ENCODE peak calls at places on chromosomes 1 and 21, in ten cellular contexts. D is body of pancreas, I is suprapubic skin, J is sigmoid colon, M is GM12891, U is H54, E is IMR-90, N is tibial nerve, C is uterus, F is lower leg skin. V is an unnamed sample.

GRCh38 chr1:206144605-206145004 is 27.4 kb upstream of the AVPR1B start:
- DNase-seq in C (no peak), J (no peak), I (no peak), E (no peak), D (no peak), N (no peak), M (no peak), U (no peak), F (no peak), V (no peak)

GRCh38 chr1:90012305-90012704 is 17.4 kb downstream of the ZNF326 start:
- DNase-seq in E (no peak), N (no peak), M (no peak), F (no peak), C (no peak), I (no peak), D (no peak), J (no peak), U (no peak), V (no peak)

GRCh38 chr1:1217621-1218523 is 3.9 kb upstream of the TNFRSF4 start:
- DNase-seq in N (no peak), U (peak), F (no peak), E (no peak), I (no peak), M (no peak), J (no peak), C (no peak), D (no peak), V (no peak)

GRCh38 chr21:26845066-26845749 is at the start of gene ADAMTS1:
- DNase-seq in I (peak), U (peak), N (peak), D (peak), F (peak), E (peak), M (no peak), C (peak), J (peak), V (no peak)

GRCh38 chr21:34279883-34280282 is 83.9 kb upstream of the KCNE2 start:
- DNase-seq in N (no peak), C (no peak), U (no peak), D (no peak), F (no peak), I (no peak), J (no peak), M (no peak), E (no peak), V (no peak)

GRCh38 chr1:219759095-219759494 is 146.2 kb upstream of the ZC3H11B start:
- DNase-seq in M (no peak), U (no peak), D (no peak), N (no peak), I (no peak), J (no peak), F (no peak), E (no peak), C (no peak), V (no peak)

GRCh38 chr1:201633811-201634210 is 94.9 kb downstream of the NAV1 start:
- DNase-seq in I (no peak), C (no peak), E (peak), U (no peak), N (no peak), J (no peak), M (no peak), D (no peak), F (no peak), V (no peak)

GRCh38 chr1:224042557-224043118 is 71.3 kb upstream of the FBXO28 start:
- DNase-seq in J (no peak), U (no peak), D (no peak), I (no peak), N (no peak), E (peak), C (no peak), M (no peak), F (no peak), V (no peak)

GRCh38 chr21:38979271-38980196 is 173.8 kb downstream of the ETS2 start:
- DNase-seq in N (no peak), F (no peak), D (no peak), U (no peak), J (no peak), E (peak), M (no peak), C (peak), I (no peak), V (no peak)

GRCh38 chr1:198623920-198624647 is 14.8 kb upstream of the PTPRC start:
- DNase-seq in U (no peak), I (no peak), F (no peak), D (no peak), C (no peak), J (no peak), M (no peak), E (peak), N (no peak), V (no peak)

GRCh38 chr1:1359316-1359667 is 937 bp upstream of the MXRA8 start:
- DNase-seq in J (no peak), E (peak), N (no peak), F (no peak), I (no peak), C (no peak), D (no peak), M (no peak), U (no peak), V (no peak)

GRCh38 chr1:211639500-211640361 is 35.7 kb downstream of the NEK2 start:
- DNase-seq in U (no peak), I (no peak), D (no peak), F (no peak), M (no peak), E (peak), C (no peak), J (peak), N (no peak), V (no peak)

GRCh38 chr1:89565521-89565920 is 40.9 kb downstream of the LRRC8B start:
- DNase-seq in N (no peak), C (no peak), I (no peak), J (no peak), U (no peak), M (no peak), D (no peak), F (no peak), E (no peak), V (no peak)

GRCh38 chr1:78491311-78492071 is 717 bp downstream of the PTGFR start:
- DNase-seq in F (peak), M (no peak), J (peak), N (peak), C (peak), D (peak), E (peak), U (peak), I (peak), V (no peak)

GRCh38 chr1:6580588-6581270 is 935 bp downstream of the ZBTB48 start:
- DNase-seq in U (no peak), C (no peak), D (peak), M (no peak), J (no peak), N (no peak), I (no peak), E (no peak), F (no peak), V (no peak)

GRCh38 chr21:36320421-36321324 is 676 bp downstream of the MORC3 start:
- DNase-seq in M (peak), I (peak), J (peak), F (peak), N (peak), E (peak), D (peak), U (peak), C (peak), V (peak)

GRCh38 chr1:36096500-36097412 is 8.1 kb downstream of the ADPRS start:
- DNase-seq in F (no peak), D (no peak), E (peak), M (no peak), U (no peak), I (no peak), J (no peak), N (no peak), C (no peak), V (no peak)

GRCh38 chr1:175479521-175480342 is 263.7 kb downstream of the TNR start:
- DNase-seq in C (no peak), E (no peak), U (no peak), D (no peak), M (no peak), F (no peak), I (no peak), N (no peak), J (no peak), V (no peak)

GRCh38 chr1:111275079-111275478 is 15.6 kb upstream of the CHIA start:
- DNase-seq in M (no peak), C (no peak), F (peak), N (peak), D (no peak), E (peak), I (peak), J (peak), U (peak), V (no peak)

GRCh38 chr1:77308889-77309621 is 27.2 kb downstream of the AK5 start:
- DNase-seq in F (no peak), J (no peak), M (no peak), N (no peak), I (no peak), E (no peak), C (no peak), D (no peak), U (no peak), V (no peak)

GRCh38 chr1:203342192-203342940 is 8.6 kb downstream of the FMOD start:
- DNase-seq in M (peak), F (peak), D (peak), C (peak), I (no peak), J (peak), E (peak), U (peak), N (no peak), V (peak)

GRCh38 chr1:194568610-194569009 is 1382.2 kb upstream of the B3GALT2 start:
- DNase-seq in C (no peak), M (no peak), J (no peak), I (no peak), E (peak), F (no peak), N (no peak), U (peak), D (no peak), V (no peak)

GRCh38 chr1:197838836-197839235 is 63.6 kb upstream of the DENND1B start:
- DNase-seq in N (no peak), D (no peak), J (no peak), M (peak), C (no peak), F (no peak), E (peak), I (no peak), U (peak), V (no peak)

GRCh38 chr21:35696644-35697043 is 363.7 kb downstream of the SETD4 start:
- DNase-seq in D (no peak), I (no peak), C (no peak), J (no peak), U (no peak), N (no peak), M (no peak), E (no peak), F (no peak), V (no peak)

GRCh38 chr1:207459008-207459407 is 4.9 kb downstream of the CR2 start:
- DNase-seq in F (no peak), E (no peak), M (no peak), I (no peak), U (no peak), J (no peak), C (no peak), N (no peak), D (no peak), V (no peak)

DNA sequence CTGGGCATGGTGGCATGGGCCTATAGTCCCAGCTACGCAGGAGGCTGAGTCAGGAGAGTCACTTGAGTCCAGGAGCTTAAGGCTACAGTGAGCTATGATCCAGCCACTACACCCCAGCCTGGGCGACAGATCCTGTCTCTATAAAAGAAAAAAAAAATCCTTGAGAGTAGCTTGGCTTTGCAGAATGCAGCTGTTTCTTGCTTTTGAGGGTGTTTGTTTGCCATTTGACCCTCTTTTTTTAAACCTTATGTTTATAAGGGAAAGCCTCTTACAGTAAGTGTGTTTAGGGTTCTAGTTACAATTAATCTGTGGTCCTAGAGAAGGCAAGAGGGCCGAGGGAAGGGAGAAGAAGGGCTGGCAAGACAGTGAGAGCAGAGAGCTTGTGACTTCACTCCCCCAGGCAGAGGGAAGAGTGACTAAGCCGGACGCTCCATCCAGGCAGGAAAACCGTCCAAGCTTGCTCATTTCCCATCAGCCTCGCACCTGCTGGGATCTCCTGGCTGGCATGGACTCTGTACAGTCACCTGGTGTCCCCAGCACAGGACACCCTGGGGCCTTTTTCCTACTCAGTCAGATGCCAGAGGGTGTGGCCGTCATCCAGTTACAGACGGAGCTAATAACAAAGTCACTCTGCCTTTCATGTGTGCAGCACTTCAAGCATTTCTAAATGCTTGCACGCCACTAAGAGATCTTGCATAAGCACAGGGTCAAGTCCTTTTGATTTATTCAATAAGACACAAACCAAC is 55.5 kb upstream of the PSEN2 start:
- DNase-seq in E (peak), M (no peak), N (no peak), I (peak), F (peak), C (peak), U (peak), J (peak), D (peak), V (no peak)
- TF ChIP-seq POLR2A in E (no peak), M (no peak), N (no peak), I (no peak), F (no peak), C (no peak), U (no peak), J (no peak), D (no peak), V (no peak)

GRCh38 chr1:26278303-26278702 is 1.6 kb upstream of the SH3BGRL3 start:
- DNase-seq in I (peak), E (peak), C (no peak), D (no peak), J (no peak), F (peak), N (peak), M (no peak), U (peak), V (no peak)
- TF ChIP-seq POLR2A in I (no peak), E (no peak), C (no peak), D (no peak), J (no peak), F (no peak), N (no peak), M (no peak), U (no peak), V (no peak)

GRCh38 chr1:34864759-34865158 is 5.2 kb upstream of the SMIM12 start:
- DNase-seq in M (no peak), I (no peak), N (no peak), D (no peak), E (no peak), J (no peak), F (no peak), C (no peak), U (no peak), V (no peak)

GRCh38 chr1:34865573-34865972 is 6.0 kb upstream of the SMIM12 start:
- DNase-seq in M (peak), D (no peak), C (no peak), F (no peak), J (no peak), N (no peak), E (no peak), I (no peak), U (no peak), V (no peak)

GRCh38 chr1:34866762-34867109 is 7.2 kb upstream of the SMIM12 start:
- DNase-seq in D (no peak), I (no peak), J (no peak), C (no peak), U (no peak), M (no peak), F (no peak), N (no peak), E (no peak), V (no peak)

GRCh38 chr1:34867421-34867820 is 7.9 kb upstream of the SMIM12 start:
- DNase-seq in M (no peak), N (no peak), F (no peak), D (no peak), U (no peak), E (no peak), I (no peak), J (no peak), C (no peak), V (no peak)

DNA sequence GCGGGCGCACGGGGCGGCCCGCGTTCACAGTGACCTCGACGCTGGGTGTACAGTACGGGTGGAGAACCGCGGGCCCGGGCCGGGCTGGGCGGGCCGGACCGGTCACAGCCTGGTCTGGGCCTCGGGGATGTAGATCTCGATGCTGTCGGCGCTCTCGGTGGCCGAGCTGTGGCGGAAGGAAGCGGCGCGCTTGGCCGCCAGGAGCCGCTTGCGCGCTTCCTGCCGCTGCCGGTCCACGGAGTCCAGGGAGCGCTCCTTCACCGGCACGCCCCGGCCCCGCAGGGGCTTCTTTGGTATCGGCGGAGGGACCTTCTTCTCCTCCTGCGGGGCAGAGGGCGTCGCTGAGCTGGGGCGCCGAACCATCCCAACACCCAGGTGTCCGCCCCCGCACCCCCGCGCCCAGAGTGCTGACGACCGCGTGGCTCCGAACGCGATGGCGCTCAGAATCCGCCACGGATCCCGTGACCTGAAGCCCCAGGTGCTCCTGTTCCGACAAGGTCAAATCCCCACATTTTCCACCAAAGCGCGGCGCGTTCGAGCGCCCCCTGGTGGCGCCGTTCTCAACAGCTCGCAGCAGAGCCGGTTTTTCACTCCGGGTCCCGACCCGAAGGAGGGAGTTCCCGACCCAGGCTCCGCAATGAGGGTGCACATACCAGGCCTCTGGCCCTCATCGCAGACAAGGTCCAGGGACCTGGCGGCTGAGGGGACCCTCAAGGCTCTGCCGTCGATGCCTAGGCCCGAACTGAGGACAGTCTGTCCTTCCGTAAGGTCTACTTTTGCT is 6.6 kb upstream of the SMIM12 start:
- DNase-seq in I (peak), F (peak), J (peak), N (peak), E (peak), D (peak), C (peak), M (peak), U (peak), V (peak)
- TF ChIP-seq POLR2A in I (peak), F (no peak), J (no peak), N (no peak), E (no peak), D (peak), C (peak), M (peak), U (no peak), V (peak)

GRCh38 chr1:214551052-214551435 is 358 bp downstream of the PTPN14 start:
- DNase-seq in I (peak), N (peak), M (no peak), J (peak), F (peak), U (peak), C (no peak), D (peak), E (no peak), V (no peak)

GRCh38 chr1:214550339-214551051 is 907 bp downstream of the PTPN14 start:
- DNase-seq in M (no peak), E (no peak), N (no peak), U (no peak), D (no peak), J (no peak), I (no peak), F (no peak), C (peak), V (no peak)

GRCh38 chr1:214553142-214553710 is 1.8 kb upstream of the PTPN14 start:
- DNase-seq in J (no peak), M (no peak), F (no peak), U (no peak), E (no peak), D (no peak), I (no peak), C (no peak), N (no peak), V (no peak)

GRCh38 chr1:214552174-214552608 is 789 bp upstream of the PTPN14 start:
- DNase-seq in C (peak), U (peak), J (peak), N (peak), E (peak), M (peak), D (peak), I (peak), F (peak), V (no peak)

GRCh38 chr1:214551436-214552173 is at the start of gene PTPN14:
- DNase-seq in J (peak), M (peak), F (peak), E (peak), U (peak), D (peak), C (peak), I (peak), N (peak), V (peak)
- TF ChIP-seq POLR2A in J (peak), M (no peak), F (no peak), E (peak), U (peak), D (peak), C (peak), I (no peak), N (peak), V (no peak)

GRCh38 chr1:2583871-2584341 is 2.7 kb upstream of the PRXL2B start:
- DNase-seq in M (no peak), J (no peak), E (peak), I (no peak), F (no peak), U (no peak), C (no peak), N (no peak), D (peak), V (no peak)

GRCh38 chr1:2586154-2587070 is at the start of gene PRXL2B:
- DNase-seq in E (peak), M (peak), C (peak), F (peak), N (peak), J (peak), U (peak), I (peak), D (peak), V (peak)

GRCh38 chr1:2584822-2585317 is 1.7 kb upstream of the PRXL2B start:
- DNase-seq in I (no peak), F (no peak), J (no peak), U (no peak), C (no peak), N (no peak), M (no peak), E (no peak), D (no peak), V (no peak)

GRCh38 chr1:2587071-2587859 is 688 bp downstream of the PRXL2B start:
- DNase-seq in M (no peak), J (no peak), E (peak), C (peak), I (no peak), U (no peak), D (no peak), N (no peak), F (no peak), V (no peak)

DNA sequence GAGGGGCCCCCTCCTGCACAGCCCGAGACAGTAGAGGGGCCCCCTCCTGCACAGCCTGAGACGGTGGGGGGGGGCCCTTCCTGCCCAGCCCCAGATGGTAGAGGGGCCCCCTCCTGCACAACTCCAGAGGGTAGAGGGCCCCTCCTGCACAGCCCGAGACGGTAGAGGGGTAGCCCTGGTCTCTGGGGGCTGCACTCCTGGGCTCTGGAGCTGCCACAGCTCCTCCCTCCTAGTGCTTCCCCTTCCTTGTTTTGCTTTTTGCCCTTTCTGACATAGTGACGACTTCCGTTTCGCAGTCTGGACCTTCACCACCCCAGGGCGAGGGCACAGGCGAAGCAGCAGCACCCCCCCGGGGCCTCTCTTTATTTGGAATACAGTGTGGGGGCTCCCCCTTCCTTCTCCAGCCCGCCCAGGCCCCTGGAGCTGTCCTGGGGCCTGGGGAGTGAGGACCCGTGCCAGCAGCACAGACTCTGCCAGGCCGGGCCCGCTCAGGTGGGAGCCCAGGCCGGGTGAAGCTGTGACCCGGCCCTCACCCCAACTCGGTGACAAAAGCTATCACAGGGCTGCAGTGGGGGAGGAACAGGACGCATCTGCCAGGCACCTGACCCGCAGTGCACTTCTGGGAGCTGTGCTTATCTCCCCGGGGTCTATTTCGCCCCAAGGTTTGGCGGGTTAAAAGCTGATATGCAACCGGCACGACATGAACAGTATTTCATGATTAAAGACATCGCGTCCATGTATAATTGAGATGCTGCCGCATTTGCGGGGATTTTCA is 1.1 kb upstream of the PRXL2B start:
- DNase-seq in J (peak), F (peak), N (peak), E (peak), I (no peak), C (peak), M (peak), D (peak), U (peak), V (peak)
- TF ChIP-seq POLR2A in J (peak), F (no peak), N (peak), E (no peak), I (peak), C (peak), M (peak), D (peak), U (no peak), V (peak)

GRCh38 chr1:159924791-159925712 is at the start of gene TAGLN2:
- DNase-seq in J (peak), C (peak), N (peak), M (peak), E (peak), U (peak), F (peak), D (peak), I (peak), V (peak)
- TF ChIP-seq POLR2A in J (peak), C (peak), N (peak), M (peak), E (peak), U (peak), F (peak), D (peak), I (peak), V (peak)

V was measured in GM12892.